ENCODE peak calls at places on chromosomes 4 and X, in six cellular contexts. R is upper lobe of right lung; O is right cardiac atrium; P is left colon; Z is activated CD4-positive, alpha-beta T cell treated with anti-CD3 and anti-CD28 coated beads for 36 hours; J is naive thymus-derived CD8-positive, alpha-beta T cell. Y is an unnamed sample.

GRCh38 chrX:82219129-82219528 is 1017.2 kb downstream of the SH3BGRL start:
- ATAC-seq in O (no peak), R (no peak), Z (no peak), J (no peak), P (no peak), Y (no peak)

GRCh38 chr4:176794151-176794550 is 1.4 kb upstream of the VEGFC start:
- ATAC-seq in P (no peak), Z (no peak), R (no peak), O (no peak), J (no peak), Y (no peak)

GRCh38 chrX:11470231-11470630 is 177.0 kb downstream of the AMELX start:
- ATAC-seq in R (peak), O (peak), Z (no peak), P (no peak), J (no peak), Y (no peak)

GRCh38 chr4:152189451-152190179 is 346.3 kb downstream of the FBXW7 start:
- ATAC-seq in O (no peak), P (no peak), Z (no peak), J (no peak), R (no peak), Y (no peak)

GRCh38 chr4:140602714-140603113 is 34.0 kb upstream of the UCP1 start:
- ATAC-seq in J (no peak), R (no peak), Z (no peak), P (no peak), O (peak), Y (no peak)

GRCh38 chr4:101791189-101791572 is 651 bp downstream of the BANK1 start:
- ATAC-seq in J (no peak), R (peak), P (peak), O (no peak), Z (no peak), Y (no peak)

GRCh38 chrX:94216738-94217137 is 542.7 kb downstream of the FAM133A start:
- ATAC-seq in R (no peak), O (no peak), Z (no peak), P (no peak), J (no peak), Y (no peak)

GRCh38 chr4:6761540-6762243 is 20.8 kb upstream of the KIAA0232 start:
- ATAC-seq in O (peak), P (no peak), R (no peak), Z (no peak), J (peak), Y (no peak)

GRCh38 chrX:134885336-134886016 is 105.3 kb upstream of the SMIM10 start:
- ATAC-seq in Z (no peak), J (no peak), P (no peak), O (no peak), R (no peak), Y (no peak)

GRCh38 chr4:8152090-8152864 is 6.3 kb downstream of the ABLIM2 start:
- ATAC-seq in P (no peak), Z (no peak), O (no peak), R (no peak), J (no peak), Y (no peak)

GRCh38 chr4:692771-693554 is 4.0 kb upstream of the SLC49A3 start:
- ATAC-seq in P (no peak), O (no peak), Z (no peak), J (no peak), R (no peak), Y (no peak)

GRCh38 chr4:164320847-164321246 is 433.1 kb upstream of the SMIM31 start:
- ATAC-seq in Z (no peak), J (no peak), R (no peak), P (no peak), O (no peak), Y (no peak)

GRCh38 chr4:48483777-48484493 is 792 bp downstream of the SLC10A4 start:
- ATAC-seq in P (peak), J (peak), Z (peak), O (peak), R (peak), Y (peak)

GRCh38 chr4:26084414-26084813 is 170.4 kb downstream of the SMIM20 start:
- ATAC-seq in J (no peak), Z (no peak), O (no peak), P (no peak), R (no peak), Y (no peak)

GRCh38 chrX:86148594-86148993 is 343 bp downstream of the DACH2 start:
- ATAC-seq in J (no peak), P (no peak), Z (no peak), R (no peak), O (no peak), Y (peak)